ENCODE peak calls at places on chromosomes 13 and 19, in four cellular contexts. T is H1, X is NT2/D1, L is GM12878. H is an unnamed sample.
A peak's percentile ranks its signal among the peaks of the same experiment; 100 is the strongest.

GRCh38 chr13:73417012-73417615 is 358.3 kb downstream of the KLF5 start:
- DNase-seq in T (no peak), X (no peak), L (no peak), H (peak; percentile 27)

GRCh38 chr13:20053016-20053415 is 94.5 kb downstream of the ZMYM2 start:
- DNase-seq in T (no peak), X (no peak), L (no peak), H (no peak)

GRCh38 chr13:113639661-113640262 is 18.2 kb downstream of the ATP4B start:
- DNase-seq in T (no peak), X (no peak), L (no peak), H (no peak)

GRCh38 chr13:35697281-35697680 is 220.8 kb upstream of the MAB21L1 start:
- DNase-seq in T (no peak), X (no peak), L (no peak), H (no peak)

GRCh38 chr13:113663934-113664333 is 3.1 kb upstream of the GRK1 start:
- DNase-seq in T (no peak), X (no peak), L (no peak), H (no peak)

GRCh38 chr19:41861098-41861768 is 1.2 kb downstream of the RPS19 start:
- DNase-seq in T (no peak), X (no peak), L (no peak), H (no peak)

GRCh38 chr13:92512852-92513251 is 713.8 kb upstream of the GPC6 start:
- DNase-seq in T (no peak), X (no peak), L (no peak), H (no peak)

GRCh38 chr19:47896019-47896418 is 9.9 kb upstream of the SULT2A1 start:
- DNase-seq in T (no peak), X (no peak), L (no peak), H (no peak)

GRCh38 chr19:55486971-55487883 is 1.0 kb upstream of the SSC5D start:
- DNase-seq in T (no peak), X (no peak), L (no peak), H (peak; percentile 23)

GRCh38 chr13:100208596-100208995 is 119.7 kb downstream of the PCCA start:
- DNase-seq in T (no peak), X (no peak), L (no peak), H (no peak)

GRCh38 chr13:49527123-49527522 is 31.4 kb downstream of the PHF11 start:
- DNase-seq in T (no peak), X (no peak), L (no peak), H (no peak)

GRCh38 chr19:45842198-45842597 is 20.7 kb downstream of the SYMPK start:
- DNase-seq in T (no peak), X (no peak), L (no peak), H (no peak)

GRCh38 chr13:31918707-31919106 is 112.9 kb upstream of the FRY start:
- DNase-seq in T (no peak), X (no peak), L (no peak), H (no peak)

GRCh38 chr13:41613471-41613870 is 156.1 kb downstream of the RGCC start:
- DNase-seq in T (no peak), X (no peak), L (no peak), H (no peak)

GRCh38 chr19:46974181-46974580 is 45.5 kb upstream of the NPAS1 start:
- DNase-seq in T (no peak), X (no peak), L (no peak), H (no peak)

GRCh38 chr19:14005381-14006084 is 587 bp downstream of the RFX1 start:
- DNase-seq in T (peak; percentile 51), X (peak; percentile 74), L (peak; percentile 39), H (peak; percentile 67)

GRCh38 chr19:58568731-58569130 is 4.4 kb downstream of the MZF1 start:
- DNase-seq in T (no peak), X (no peak), L (no peak), H (no peak)

GRCh38 chr13:38669234-38669964 is 17.5 kb upstream of the FREM2 start:
- DNase-seq in T (no peak), X (no peak), L (no peak), H (no peak)

GRCh38 chr13:94433055-94433947 is 46.2 kb downstream of the DCT start:
- DNase-seq in T (peak; percentile 9), X (peak; percentile 13), L (no peak), H (peak; percentile 45)

GRCh38 chr19:46394398-46394797 is 19.0 kb downstream of the CCDC8 start:
- DNase-seq in T (no peak), X (no peak), L (no peak), H (no peak)

GRCh38 chr19:51163257-51163656 is 21.2 kb downstream of the SIGLEC7 start:
- DNase-seq in T (no peak), X (no peak), L (no peak), H (no peak)

GRCh38 chr19:41218615-41219507 is at the start of gene AXL:
- DNase-seq in T (peak; percentile 78), X (peak; percentile 51), L (no peak), H (peak; percentile 25)

GRCh38 chr19:55473613-55474012 is 2.8 kb upstream of the ZNF628 start:
- DNase-seq in T (no peak), X (no peak), L (no peak), H (no peak)

GRCh38 chr19:11538232-11539036 is at the start of gene CNN1:
- DNase-seq in T (peak; percentile 76), X (no peak), L (no peak), H (peak; percentile 29)

GRCh38 chr13:24459234-24459633 is 53.3 kb downstream of the PARP4 start:
- DNase-seq in T (no peak), X (no peak), L (peak; percentile 2), H (no peak)

GRCh38 chr13:23921451-23921888 is 24.2 kb upstream of the C1QTNF9B start:
- DNase-seq in T (peak; percentile 54), X (peak; percentile 74), L (no peak), H (peak; percentile 18)

GRCh38 chr13:113161433-113161832 is 3.0 kb downstream of the PROZ start:
- DNase-seq in T (no peak), X (no peak), L (no peak), H (no peak)

GRCh38 chr13:48862572-48862971 is 113.1 kb upstream of the FNDC3A start:
- DNase-seq in T (no peak), X (no peak), L (no peak), H (no peak)

GRCh38 chr19:33248954-33249613 is 23.4 kb upstream of the SLC7A10 start:
- DNase-seq in T (no peak), X (no peak), L (no peak), H (peak; percentile 53)
- TF ChIP-seq SUZ12 in T (no peak), X (no peak), L (no peak), H (no peak)

GRCh38 chr19:805600-806550 is 8.6 kb downstream of the PTBP1 start:
- DNase-seq in T (no peak), X (no peak), L (no peak), H (no peak)
- H3K9ac ChIP-seq in T (no peak overlapping the region), X (peak overlapping the region; percentile 32), L (no peak overlapping the region), H (no peak overlapping the region)

DNA sequence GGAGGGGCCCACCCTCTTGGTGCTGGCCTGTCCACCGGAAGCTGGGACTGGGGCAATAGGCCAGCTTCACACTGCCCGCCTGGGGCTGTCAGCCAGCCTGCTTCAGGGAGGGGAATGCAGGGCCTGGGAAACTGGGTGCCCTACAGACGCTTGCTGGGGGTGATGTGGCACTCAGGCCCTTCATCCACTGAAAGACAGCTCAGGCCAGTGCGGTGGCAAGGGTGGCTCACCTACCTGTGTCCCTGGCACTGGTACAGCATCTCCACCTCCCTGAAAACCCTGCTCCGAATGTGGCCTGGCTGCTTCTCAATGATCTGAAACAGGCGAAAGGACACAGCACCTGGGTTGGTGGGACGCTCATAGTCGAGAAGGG is 7.8 kb downstream of the MKNK2 start:
- DNase-seq in T (no peak), X (no peak), L (no peak), H (no peak)
- H3K4me3 ChIP-seq in T (no peak overlapping the region), X (no peak overlapping the region), L (peak overlapping the region; percentile 67), H (no peak overlapping the region)

GRCh38 chr13:80341098-80341701 is at the start of gene SPRY2:
- DNase-seq in T (peak; percentile 89), X (peak; percentile 87), L (no peak), H (peak; percentile 94)
- TF ChIP-seq SUZ12 in T (no peak), X (no peak), L (no peak), H (no peak)

GRCh38 chr13:33676045-33676699 is 141.8 kb upstream of the RFC3 start:
- DNase-seq in T (no peak), X (no peak), L (no peak), H (peak; percentile 53)
- H3K9ac ChIP-seq in T (no peak overlapping the region), X (no peak overlapping the region), L (no peak overlapping the region), H (peak overlapping the region; percentile 73)

DNA sequence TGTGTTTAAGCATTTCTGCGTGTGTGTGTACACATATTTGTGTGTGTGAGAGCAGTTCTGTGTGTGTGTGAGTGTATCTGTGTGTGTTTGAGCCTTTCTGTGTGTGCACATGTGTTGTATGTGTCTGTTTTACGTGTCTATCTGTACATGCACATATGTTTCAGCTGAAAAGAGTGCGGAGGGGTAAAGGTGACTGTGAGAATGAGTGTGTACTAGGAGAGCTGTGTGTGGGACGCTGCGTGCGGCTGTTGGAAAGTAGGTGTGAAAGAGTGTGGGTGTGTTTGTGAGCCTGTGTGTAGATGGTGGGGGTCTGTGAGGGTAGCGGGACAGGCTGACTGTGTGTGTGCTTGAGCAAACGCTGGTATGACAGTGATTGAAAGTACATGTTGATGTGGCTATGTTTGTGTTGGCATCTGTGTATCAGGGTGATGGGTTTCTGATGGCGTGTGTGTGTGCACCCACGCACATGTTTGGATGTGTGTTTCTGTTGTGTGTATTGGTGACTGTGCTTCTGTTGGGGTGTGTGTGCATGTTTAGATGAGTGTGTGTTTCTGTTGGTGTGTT is 7.5 kb upstream of the TPM4 start:
- DNase-seq in T (no peak), X (no peak), L (no peak), H (no peak)
- H3K4me3 ChIP-seq in T (no peak overlapping the region), X (no peak overlapping the region), L (no peak overlapping the region), H (no peak overlapping the region)

H was measured in HepG2.